ENCODE peak calls at places on chromosomes 4 and X, in eight cellular contexts. O is neural progenitor cell, A is PC-3, V is hepatocyte, K is GM23248, T is HCT116, Y is OCI-LY7, D is SK-N-SH. I is an unnamed sample.

GRCh38 chrX:56793112-56793430 is 64.0 kb downstream of the NBDY start:
- DNase-seq in A (no peak), O (no peak), D (no peak), K (no peak), T (no peak), Y (no peak), V (no peak), I (no peak)

GRCh38 chr4:57094482-57095223 is 15.5 kb downstream of the IGFBP7 start:
- DNase-seq in A (peak; percentile 25), O (no peak), D (no peak), V (no peak), Y (no peak), T (no peak), K (peak; percentile 95), I (no peak)

GRCh38 chr4:7797330-7797729 is 142.3 kb downstream of the AFAP1 start:
- DNase-seq in K (no peak), Y (no peak), D (no peak), O (no peak), T (no peak), V (no peak), A (no peak), I (no peak)

GRCh38 chr4:112550728-112551127 is 34.7 kb upstream of the NEUROG2 start:
- DNase-seq in V (no peak), Y (no peak), A (peak; percentile 21), D (no peak), T (no peak), K (peak; percentile 89), O (no peak), I (no peak)

GRCh38 chr4:20641971-20642370 is 58.3 kb upstream of the PACRGL start:
- DNase-seq in D (no peak), T (no peak), A (no peak), K (no peak), O (no peak), Y (no peak), V (no peak), I (no peak)

GRCh38 chrX:71366674-71367256 is 608 bp downstream of the TAF1 start:
- DNase-seq in Y (peak; percentile 33), A (no peak), O (peak; percentile 28), T (no peak), K (peak; percentile 50), V (peak; percentile 34), D (peak; percentile 44), I (peak; percentile 26)

GRCh38 chr4:139603576-139604387 is 47.8 kb upstream of the SETD7 start:
- DNase-seq in D (peak; percentile 55), K (peak; percentile 68), A (peak; percentile 73), V (peak; percentile 80), Y (peak; percentile 64), O (peak; percentile 83), T (peak; percentile 49), I (peak; percentile 86)

GRCh38 chr4:145171919-145172318 is 8.5 kb downstream of the OTUD4 start:
- DNase-seq in K (no peak), O (no peak), D (no peak), Y (no peak), V (no peak), T (no peak), A (no peak), I (no peak)

GRCh38 chrX:107628662-107629532 is 587 bp downstream of the PRPS1 start:
- DNase-seq in V (peak; percentile 60), D (peak; percentile 36), K (peak; percentile 55), A (peak; percentile 60), T (no peak), O (peak; percentile 63), Y (peak; percentile 68), I (peak; percentile 35)

GRCh38 chr4:102343964-102344519 is 1.2 kb downstream of the SLC39A8 start:
- DNase-seq in D (no peak), V (peak; percentile 76), A (peak; percentile 47), O (peak; percentile 56), Y (peak; percentile 52), K (no peak), T (peak; percentile 41), I (peak; percentile 52)
- TF ChIP-seq EZH2phosphoT487 in D (no peak), V (no peak), A (no peak), O (no peak), Y (no peak), K (no peak), T (no peak), I (no peak)

GRCh38 chr4:65668201-65669007 is 1.9 kb downstream of the EPHA5 start:
- DNase-seq in V (peak; percentile 36), O (peak; percentile 49), D (peak; percentile 8), K (peak; percentile 33), Y (no peak), A (peak; percentile 39), T (no peak), I (no peak)
- H2AFZ ChIP-seq in V (peak overlapping the region; percentile 47), O (peak overlapping the region; percentile 30), D (peak overlapping the region; percentile 40), K (peak overlapping the region; percentile 42), Y (no peak overlapping the region), A (peak overlapping the region; percentile 68), T (no peak overlapping the region), I (no peak overlapping the region)

DNA sequence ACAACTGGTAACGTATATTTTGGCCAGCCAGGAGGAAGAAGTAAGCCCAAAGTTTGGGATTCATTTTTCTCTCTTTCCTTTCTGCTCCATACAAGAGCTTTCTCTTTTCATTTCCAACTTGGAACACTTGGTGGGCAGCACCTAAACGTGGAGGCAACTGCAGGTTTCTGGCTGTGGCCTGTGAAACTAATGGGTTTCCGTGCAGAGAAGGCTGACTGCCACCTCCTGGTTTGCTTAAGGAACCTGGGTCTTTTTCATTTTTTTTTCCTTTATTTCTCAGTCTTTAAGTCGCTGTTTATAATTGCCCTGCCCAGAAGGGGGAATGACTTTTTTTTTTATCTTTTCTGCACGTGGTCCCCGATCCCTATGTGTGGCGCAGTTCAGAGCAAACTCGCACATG is 15.4 kb downstream of the ZNF718 start:
- DNase-seq in A (no peak), O (no peak), V (no peak), T (no peak), D (no peak), K (no peak), Y (no peak), I (no peak)
- H3K9me3 ChIP-seq in A (peaks cover 30% of the 10 kb centered on the region), O (peaks cover 28% of the 10 kb centered on the region), V (peaks cover 93% of the 10 kb centered on the region), T (no peaks in the 10 kb centered on the region), D (no peaks in the 10 kb centered on the region), K (peaks cover 6% of the 10 kb centered on the region), Y (peaks cover 90% of the 10 kb centered on the region), I (no peaks in the 10 kb centered on the region)

DNA sequence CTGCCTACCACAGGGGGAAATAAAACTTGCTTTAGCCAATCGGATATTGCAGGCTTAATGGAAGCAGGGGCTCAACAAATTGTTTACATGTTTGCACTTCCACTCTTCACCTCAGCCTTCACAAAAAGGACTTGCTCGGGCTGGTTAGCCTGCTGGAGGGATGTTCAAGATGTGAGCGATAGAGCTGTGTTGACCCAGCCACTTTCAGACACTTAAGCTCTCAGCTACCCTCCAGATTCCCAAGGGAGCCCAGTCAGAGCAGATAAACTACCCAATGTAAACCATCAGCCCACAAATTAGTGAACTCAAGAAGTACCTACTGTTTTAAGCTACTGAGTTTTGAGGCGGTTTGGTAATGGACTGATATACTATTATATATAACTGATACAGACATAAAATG is 508.4 kb upstream of the FTHL17 start:
- DNase-seq in D (no peak), V (no peak), O (no peak), A (no peak), T (no peak), K (peak; percentile 46), Y (no peak), I (no peak)
- TF ChIP-seq EZH2phosphoT487 in D (no peak), V (no peak), O (no peak), A (no peak), T (no peak), K (no peak), Y (no peak), I (no peak)

GRCh38 chr4:53481586-53481985 is 104.1 kb downstream of the FIP1L1 start:
- DNase-seq in K (no peak), V (no peak), A (no peak), T (no peak), D (no peak), Y (no peak), O (no peak), I (no peak)
- H2AFZ ChIP-seq in K (no peak overlapping the region), V (no peak overlapping the region), A (no peak overlapping the region), T (no peak overlapping the region), D (no peak overlapping the region), Y (no peak overlapping the region), O (no peak overlapping the region), I (no peak overlapping the region)

I was measured in MM.1S.